ENCODE peak calls at places on chromosome 7, in six cellular contexts. R is nephron progenitor cell; Y is OCI-LY7; W is activated T-helper 1 cell treated with anti-CD3 and anti-CD28 coated beads, Interleukin-2, amount 50 U/mL, for 16 hours; F is H54; Z is memory B cell. E is an unnamed sample.

GRCh38 chr7:34596887-34597286 is 61.1 kb upstream of the NPSR1 start:
- DNase-seq in F (peak; percentile 9), W (no peak), Z (no peak), R (no peak), Y (no peak), E (no peak)

GRCh38 chr7:38932509-38933168 is 23.6 kb upstream of the VPS41 start:
- DNase-seq in Y (peak; percentile 43), W (peak; percentile 13), R (peak; percentile 84), Z (peak; percentile 16), F (peak; percentile 28), E (peak; percentile 70)

GRCh38 chr7:38748056-38748610 is 117.0 kb upstream of the AMPH start:
- DNase-seq in R (no peak), Y (no peak), W (no peak), Z (no peak), F (no peak), E (no peak)

GRCh38 chr7:102284891-102285540 is 1.7 kb upstream of the SH2B2 start:
- DNase-seq in Z (no peak), F (no peak), Y (peak; percentile 44), R (peak; percentile 31), W (no peak), E (no peak)

GRCh38 chr7:101631224-101631714 is 2.2 kb upstream of the MYL10 start:
- DNase-seq in Y (no peak), R (no peak), F (peak; percentile 68), W (no peak), Z (no peak), E (no peak)

GRCh38 chr7:67823345-67823744 is 826.7 kb downstream of the TYW1 start:
- DNase-seq in Y (no peak), F (no peak), Z (no peak), W (no peak), R (no peak), E (no peak)

GRCh38 chr7:55210176-55210575 is 155.0 kb upstream of the LANCL2 start:
- DNase-seq in Y (no peak), W (no peak), Z (no peak), R (no peak), F (no peak), E (no peak)

GRCh38 chr7:140053812-140054539 is 8.8 kb downstream of the PARP12 start:
- DNase-seq in F (no peak), Z (peak; percentile 17), R (no peak), W (no peak), Y (no peak), E (no peak)

GRCh38 chr7:74542558-74543117 is 88.9 kb downstream of the GTF2IRD1 start:
- DNase-seq in Z (no peak), F (no peak), R (no peak), Y (no peak), W (no peak), E (no peak)

GRCh38 chr7:74094224-74095095 is 10.9 kb downstream of the LIMK1 start:
- DNase-seq in F (peak; percentile 96), R (peak; percentile 68), Z (no peak), Y (peak; percentile 71), W (peak; percentile 50), E (peak; percentile 83)

GRCh38 chr7:68729361-68729760 is 868.9 kb upstream of the AUTS2 start:
- DNase-seq in W (no peak), F (no peak), R (no peak), Z (no peak), Y (no peak), E (no peak)

GRCh38 chr7:41098402-41098801 is 604.5 kb downstream of the INHBA start:
- DNase-seq in Y (no peak), Z (no peak), F (no peak), W (no peak), R (no peak), E (no peak)

GRCh38 chr7:21364838-21365267 is 63.0 kb upstream of the SP4 start:
- DNase-seq in F (no peak), W (no peak), Z (no peak), Y (no peak), R (no peak), E (no peak)

GRCh38 chr7:93910076-93910994 is 4.0 kb downstream of the GNGT1 start:
- DNase-seq in R (no peak), Y (no peak), Z (no peak), W (no peak), F (no peak), E (no peak)

GRCh38 chr7:906776-907157 is 30.4 kb downstream of the GET4 start:
- DNase-seq in R (no peak), Y (no peak), W (no peak), Z (peak; percentile 58), F (no peak), E (no peak)

E was measured in stimulated activated naive CD8-positive, alpha-beta T cell treated with anti-CD3 and anti-CD28 coated beads, Interleukin-15, Interleukin-2, amounts not matched to agents 100 U/mL and 50 U/mL, for 24 hours.